ENCODE peak calls at places on chromosomes 1 and 21, in six cellular contexts. E is AG09309, T is heart left ventricle, X is tibial nerve, W is cardiac fibroblast, C is type B pancreatic cell. J is an unnamed sample.

GRCh38 chr1:205369621-205370230 is 13.0 kb upstream of the KLHDC8A start:
- DNase-seq in W (no peak), T (no peak), C (no peak), X (no peak), E (no peak), J (no peak)

GRCh38 chr1:88488277-88488676 is 195.8 kb upstream of the PKN2 start:
- DNase-seq in T (no peak), W (no peak), E (no peak), C (no peak), X (no peak), J (peak)

GRCh38 chr21:25845729-25846256 is 111.0 kb downstream of the GABPA start:
- DNase-seq in E (no peak), X (no peak), C (no peak), T (no peak), W (no peak), J (no peak)

GRCh38 chr1:205199090-205199930 is 12.2 kb downstream of the DSTYK start:
- DNase-seq in C (no peak), X (no peak), T (no peak), E (peak), W (peak), J (no peak)

GRCh38 chr1:101995984-101996731 is 568 bp downstream of the OLFM3 start:
- DNase-seq in T (no peak), X (no peak), C (no peak), W (no peak), E (no peak), J (no peak)

GRCh38 chr1:5142389-5142788 is 488.0 kb downstream of the AJAP1 start:
- DNase-seq in C (no peak), E (no peak), X (no peak), T (no peak), W (no peak), J (no peak)

GRCh38 chr1:74689800-74690696 is 16.5 kb upstream of the ERICH3 start:
- DNase-seq in X (no peak), C (no peak), W (peak), E (peak), T (peak), J (peak)

GRCh38 chr1:8822383-8823294 is 5.2 kb upstream of the RERE start:
- DNase-seq in X (no peak), T (peak), W (peak), E (peak), C (no peak), J (peak)

GRCh38 chr1:119929643-119930310 is 33.5 kb upstream of the ADAM30 start:
- DNase-seq in X (no peak), T (no peak), W (no peak), E (no peak), C (no peak), J (no peak)

GRCh38 chr1:2232916-2233438 is 4.9 kb downstream of the SKI start:
- DNase-seq in W (peak), C (peak), E (no peak), T (peak), X (no peak), J (no peak)

GRCh38 chr1:31970873-31971272 is 32.7 kb upstream of the PTP4A2 start:
- DNase-seq in X (no peak), T (no peak), C (no peak), W (no peak), E (no peak), J (no peak)

GRCh38 chr1:25676488-25676887 is 59.9 kb downstream of the MAN1C1 start:
- DNase-seq in T (peak), E (no peak), C (no peak), X (no peak), W (no peak), J (no peak)

GRCh38 chr1:241396747-241397691 is 40.0 kb upstream of the RGS7 start:
- DNase-seq in T (no peak), C (no peak), E (no peak), X (no peak), W (no peak), J (no peak)

GRCh38 chr1:225677350-225678124 is 24.6 kb upstream of the ENAH start:
- DNase-seq in X (no peak), C (no peak), T (no peak), E (no peak), W (no peak), J (no peak)

GRCh38 chr1:174991473-174991872 is 8.3 kb upstream of the CACYBP start:
- DNase-seq in E (no peak), X (no peak), T (no peak), W (no peak), C (no peak), J (no peak)

GRCh38 chr1:91924146-91924545 is 25.1 kb upstream of the BRDT start:
- DNase-seq in T (no peak), C (no peak), W (peak), E (peak), X (no peak), J (peak)

GRCh38 chr21:46559291-46559983 is 45.4 kb downstream of the S100B start:
- DNase-seq in T (no peak), W (no peak), E (no peak), X (no peak), C (no peak), J (no peak)

GRCh38 chr1:204171751-204172178 is 5.6 kb upstream of the REN start:
- DNase-seq in W (peak), T (no peak), E (peak), C (no peak), X (no peak), J (peak)

GRCh38 chr1:5415621-5416020 is 576.6 kb downstream of the NPHP4 start:
- DNase-seq in W (no peak), X (no peak), E (no peak), T (no peak), C (no peak), J (no peak)

GRCh38 chr21:34891610-34891943 is 157.5 kb downstream of the RUNX1 start:
- DNase-seq in C (no peak), X (no peak), W (no peak), T (no peak), E (no peak), J (no peak)

GRCh38 chr1:221157026-221157761 is 278.0 kb downstream of the HLX start:
- DNase-seq in E (no peak), X (no peak), W (no peak), T (no peak), C (no peak), J (no peak)

GRCh38 chr1:46223472-46223943 is 20.4 kb downstream of the LURAP1 start:
- DNase-seq in X (no peak), T (peak), E (peak), C (no peak), W (peak), J (peak)

GRCh38 chr1:17195731-17196130 is 9.2 kb upstream of the PADI1 start:
- DNase-seq in C (peak), E (no peak), T (no peak), W (no peak), X (no peak), J (no peak)

GRCh38 chr1:62263006-62263812 is 56.0 kb downstream of the KANK4 start:
- DNase-seq in E (no peak), T (no peak), W (no peak), X (no peak), C (no peak), J (no peak)

GRCh38 chr1:172499636-172500141 is 33.3 kb upstream of the SUCO start:
- DNase-seq in X (no peak), T (no peak), E (no peak), C (no peak), W (peak), J (peak)

GRCh38 chr1:201126463-201126831 is 537 bp downstream of the ASCL5 start:
- DNase-seq in W (no peak), T (no peak), X (no peak), E (no peak), C (no peak), J (no peak)

GRCh38 chr1:246003442-246003730 is 503.7 kb downstream of the SMYD3 start:
- DNase-seq in W (no peak), X (no peak), E (no peak), T (no peak), C (no peak), J (no peak)

GRCh38 chr1:23249785-23250184 is 32.5 kb upstream of the HTR1D start:
- DNase-seq in E (no peak), W (peak), C (no peak), T (no peak), X (no peak), J (no peak)

GRCh38 chr1:150022357-150022756 is 11.8 kb upstream of the OTUD7B start:
- DNase-seq in X (no peak), W (no peak), C (no peak), T (no peak), E (no peak), J (no peak)

GRCh38 chr21:16058896-16059295 is 329.1 kb downstream of the USP25 start:
- DNase-seq in W (peak), E (no peak), C (no peak), X (no peak), T (no peak), J (no peak)

GRCh38 chr21:45347712-45348477 is 57.1 kb upstream of the COL18A1 start:
- DNase-seq in T (no peak), W (peak), X (no peak), C (no peak), E (no peak), J (no peak)

GRCh38 chr21:45350206-45350854 is 54.6 kb upstream of the COL18A1 start:
- DNase-seq in X (no peak), E (no peak), W (no peak), C (no peak), T (no peak), J (no peak)

GRCh38 chr21:45348591-45349327 is 56.2 kb upstream of the COL18A1 start:
- DNase-seq in W (no peak), C (no peak), X (no peak), T (no peak), E (no peak), J (no peak)

GRCh38 chr21:45344576-45344975 is 56.9 kb upstream of the POFUT2 start:
- DNase-seq in E (no peak), T (no peak), C (no peak), X (no peak), W (no peak), J (no peak)

GRCh38 chr21:45347048-45347711 is 57.8 kb upstream of the COL18A1 start:
- DNase-seq in W (no peak), E (no peak), C (no peak), X (no peak), T (no peak), J (no peak)
- TF ChIP-seq CTCF in W (no peak), E (no peak), C (no peak), X (no peak), T (no peak), J (no peak)

GRCh38 chr1:151790071-151790939 is at the start of gene TDRKH:
- DNase-seq in X (peak), E (peak), T (peak), W (peak), C (peak), J (peak)
- TF ChIP-seq CTCF in X (peak), E (peak), T (no peak), W (peak), C (peak), J (peak)

GRCh38 chr1:203126151-203126865 is 1.2 kb upstream of the ADORA1 start:
- DNase-seq in W (peak), X (no peak), C (peak), E (no peak), T (no peak), J (peak)
- TF ChIP-seq CTCF in W (peak), X (peak), C (peak), E (peak), T (peak), J (peak)

DNA sequence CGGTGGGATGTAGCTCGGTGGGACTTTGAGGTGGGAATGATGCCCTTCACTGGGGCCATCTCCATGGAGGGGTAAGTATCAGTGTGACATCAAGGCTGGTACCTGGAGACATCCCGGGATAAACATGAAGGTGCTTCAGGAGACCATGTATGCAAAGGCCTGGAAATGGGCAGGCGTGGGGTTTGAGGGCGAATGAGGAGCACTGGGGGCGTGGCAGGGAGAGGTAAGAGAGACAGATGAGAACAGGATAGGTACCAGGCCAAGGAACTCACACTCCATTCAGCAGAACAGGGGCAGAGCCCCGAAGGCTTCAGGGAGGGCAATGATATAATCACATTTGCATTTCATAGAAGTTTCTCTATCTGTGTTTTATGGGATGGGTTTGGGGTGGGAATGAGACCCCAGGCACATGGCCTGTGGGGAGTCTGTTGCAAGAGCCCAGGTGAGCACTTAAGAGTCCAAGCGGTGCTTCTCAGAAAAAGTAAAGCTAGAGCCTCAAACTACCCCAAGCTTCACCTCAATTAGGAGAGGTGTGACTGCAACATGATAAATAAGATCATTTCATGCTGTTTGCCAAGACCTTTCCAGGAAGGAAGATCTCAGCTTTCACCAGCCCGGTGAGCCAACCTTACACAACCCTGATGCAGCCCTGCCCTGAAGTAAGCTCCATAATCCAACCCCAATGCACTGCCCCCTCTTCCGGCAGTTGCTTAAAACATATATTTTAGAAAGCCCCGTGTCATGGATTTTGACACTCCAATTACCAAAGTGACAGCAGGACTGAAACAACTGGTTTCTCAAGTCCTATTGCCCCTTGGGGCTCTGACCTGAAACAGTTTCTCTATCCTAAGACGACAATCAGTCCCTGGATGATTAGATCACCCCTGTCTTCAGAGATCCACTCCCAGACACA is 7.4 kb downstream of the S100A9 start:
- DNase-seq in X (no peak), W (no peak), T (no peak), E (no peak), C (no peak), J (peak)
- TF ChIP-seq CTCF in X (no peak), W (no peak), T (no peak), E (no peak), C (no peak), J (no peak)

GRCh38 chr1:64163972-64164371 is 39.5 kb upstream of the UBE2U start:
- DNase-seq in C (no peak), E (peak), X (no peak), W (peak), T (no peak), J (peak)
- TF ChIP-seq CTCF in C (peak), E (peak), X (peak), W (peak), T (no peak), J (peak)

DNA sequence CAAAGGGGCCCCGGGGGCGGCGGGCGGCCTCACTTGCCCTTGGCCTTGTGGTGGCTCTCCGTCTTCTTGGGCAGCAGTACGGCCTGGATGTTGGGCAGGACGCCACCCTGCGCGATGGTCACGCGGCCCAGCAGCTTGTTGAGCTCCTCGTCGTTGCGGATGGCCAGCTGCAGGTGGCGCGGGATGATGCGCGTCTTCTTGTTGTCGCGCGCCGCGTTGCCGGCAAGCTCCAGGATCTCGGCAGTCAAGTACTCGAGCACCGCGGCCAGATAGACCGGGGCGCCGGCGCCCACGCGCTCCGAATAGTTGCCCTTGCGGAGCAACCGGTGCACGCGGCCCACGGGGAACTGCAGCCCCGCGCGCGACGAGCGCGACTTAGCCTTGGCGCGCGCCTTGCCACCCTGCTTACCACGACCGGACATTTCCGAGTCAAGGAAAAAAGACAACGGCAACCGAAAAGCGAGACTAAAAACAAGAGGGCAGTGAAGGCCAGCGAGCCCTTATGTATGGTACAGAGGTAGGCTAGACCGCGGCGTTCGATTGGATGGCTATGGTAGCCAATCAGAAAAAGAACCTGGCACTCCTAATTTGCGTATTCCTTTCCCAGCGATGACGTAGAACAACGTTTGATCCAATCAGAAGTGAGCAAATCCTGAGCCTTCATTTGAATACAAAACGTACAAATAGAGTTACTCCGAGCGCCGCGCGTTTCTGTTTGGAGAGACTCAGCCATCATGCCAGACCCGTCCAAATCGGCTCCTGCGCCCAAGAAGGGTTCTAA is 29.6 kb upstream of the RNF187 start:
- DNase-seq in E (peak), W (peak), C (peak), T (peak), X (peak), J (peak)
- TF ChIP-seq CTCF in E (peak), W (no peak), C (peak), T (peak), X (peak), J (peak)

GRCh38 chr1:247451388-247452010 is 6.4 kb downstream of the OR2B11 start:
- DNase-seq in C (no peak), X (no peak), E (no peak), W (no peak), T (no peak), J (no peak)
- TF ChIP-seq CTCF in C (no peak), X (no peak), E (no peak), W (no peak), T (no peak), J (no peak)

J was measured in RWPE1.